ENCODE peak calls at places on chromosomes 7 and 10, in five cellular contexts. E is heart right ventricle; H is stimulated activated CD4-positive, alpha-beta T cell treated with anti-CD3 and anti-CD28 coated beads, Interleukin-2, amount 100 ng/mL, for 24 hours; A is dorsolateral prefrontal cortex; N is renal cortical epithelial cell. G is an unnamed sample.

GRCh38 chr7:143408686-143409551 is at the start of gene EPHA1:
- DNase-seq in H (peak), N (peak), E (no peak), A (no peak), G (no peak)

GRCh38 chr10:70649526-70649925 is 22.8 kb upstream of the ADAMTS14 start:
- DNase-seq in A (no peak), E (no peak), N (peak), H (no peak), G (no peak)

GRCh38 chr7:93147358-93147757 is 827 bp downstream of the SAMD9L start:
- DNase-seq in A (no peak), E (no peak), H (peak), N (peak), G (no peak)

GRCh38 chr10:32199724-32200394 is 143.6 kb upstream of the KIF5B start:
- DNase-seq in H (no peak), A (no peak), E (no peak), N (no peak), G (no peak)

GRCh38 chr7:141685285-141686035 is 16.5 kb downstream of the DENND11 start:
- DNase-seq in A (peak), N (peak), E (no peak), H (no peak), G (no peak)

GRCh38 chr7:81094952-81095351 is 176.1 kb upstream of the SEMA3C start:
- DNase-seq in H (no peak), E (no peak), N (peak), A (no peak), G (no peak)

GRCh38 chr7:74612015-74612829 is 45.3 kb upstream of the GTF2I start:
- DNase-seq in A (no peak), N (peak), H (no peak), E (peak), G (no peak)

GRCh38 chr7:51824050-51824449 is 507.4 kb upstream of the COBL start:
- DNase-seq in A (no peak), E (no peak), N (no peak), H (no peak), G (no peak)

GRCh38 chr7:85290252-85290651 is 103.4 kb upstream of the SEMA3D start:
- DNase-seq in H (no peak), E (no peak), N (no peak), A (no peak), G (no peak)

GRCh38 chr10:124744688-124745055 is 494 bp upstream of the FAM53B start:
- DNase-seq in N (peak), A (no peak), H (no peak), E (no peak), G (no peak)

GRCh38 chr10:34753014-34753757 is 61.9 kb downstream of the PARD3 start:
- DNase-seq in E (no peak), N (no peak), H (no peak), A (no peak), G (no peak)

GRCh38 chr10:6182454-6183098 is 20.2 kb upstream of the PFKFB3 start:
- DNase-seq in H (no peak), A (no peak), E (no peak), N (no peak), G (peak)

GRCh38 chr10:133088524-133089460 is 1.1 kb downstream of the ADGRA1 start:
- DNase-seq in E (no peak), H (no peak), N (no peak), A (no peak), G (no peak)

GRCh38 chr10:24618401-24618800 is 105.3 kb downstream of the ARHGAP21 start:
- DNase-seq in A (no peak), N (peak), E (no peak), H (no peak), G (no peak)

GRCh38 chr7:964401-965231 is 10.1 kb upstream of the ADAP1 start:
- DNase-seq in H (no peak), A (peak), N (no peak), E (peak), G (peak)

GRCh38 chr10:79292789-79293746 is 54.2 kb upstream of the PPIF start:
- DNase-seq in H (peak), N (no peak), A (no peak), E (no peak), G (no peak)

GRCh38 chr10:132238371-132239125 is 51.8 kb downstream of the DPYSL4 start:
- DNase-seq in A (no peak), E (no peak), H (no peak), N (no peak), G (no peak)

GRCh38 chr10:86535057-86535882 is 13.7 kb upstream of the WAPL start:
- DNase-seq in E (peak), A (no peak), H (peak), N (peak), G (peak)

GRCh38 chr10:49175587-49176309 is 12.4 kb downstream of the TMEM273 start:
- DNase-seq in H (no peak), N (no peak), A (no peak), E (no peak), G (no peak)

GRCh38 chr7:102244601-102245000 is 42.1 kb upstream of the SH2B2 start:
- DNase-seq in A (no peak), H (no peak), N (no peak), E (no peak), G (no peak)

GRCh38 chr7:12281026-12281425 is 69.9 kb downstream of the TMEM106B start:
- DNase-seq in N (peak), A (no peak), H (no peak), E (no peak), G (no peak)

GRCh38 chr10:74967850-74968620 is 141.6 kb downstream of the KAT6B start:
- DNase-seq in N (no peak), H (no peak), E (no peak), A (no peak), G (no peak)

GRCh38 chr10:125022671-125023070 is 80.7 kb downstream of the ZRANB1 start:
- DNase-seq in A (no peak), E (no peak), H (no peak), N (no peak), G (no peak)

GRCh38 chr10:24350111-24350921 is 141.4 kb downstream of the KIAA1217 start:
- DNase-seq in A (no peak), N (peak), E (no peak), H (no peak), G (no peak)

GRCh38 chr10:60434418-60435046 is 44.9 kb upstream of the ANK3 start:
- DNase-seq in E (no peak), H (no peak), A (no peak), N (peak), G (no peak)

GRCh38 chr10:52906046-52906445 is 133.5 kb upstream of the MBL2 start:
- DNase-seq in H (no peak), N (peak), A (no peak), E (no peak), G (no peak)

GRCh38 chr10:112490543-112490942 is 43.5 kb downstream of the VTI1A start:
- DNase-seq in N (peak), A (no peak), H (no peak), E (peak), G (no peak)

GRCh38 chr10:117944676-117945447 is 101.9 kb downstream of the RAB11FIP2 start:
- DNase-seq in N (no peak), E (no peak), H (no peak), A (no peak), G (no peak)